ENCODE peak calls at places on chromosomes 3 and 15, in four cellular contexts. Z is K562, L is GM12891, K is GM12878. M is an unnamed sample.

GRCh38 chr15:63909819-63910437 is 76.2 kb upstream of the HERC1 start:
- DNase-seq in Z (no peak), L (no peak), K (no peak), M (no peak)

GRCh38 chr3:55190296-55190695 is 262.4 kb upstream of the LRTM1 start:
- DNase-seq in Z (no peak), L (no peak), K (no peak), M (no peak)

GRCh38 chr3:119294889-119295769 is 946 bp downstream of the ARHGAP31 start:
- DNase-seq in Z (no peak), L (no peak), K (no peak), M (no peak)

GRCh38 chr15:52078876-52079700 is 33.5 kb downstream of the BCL2L10 start:
- DNase-seq in Z (peak; percentile 72), L (peak; percentile 41), K (no peak), M (no peak)

GRCh38 chr3:155069729-155070128 is 10.4 kb upstream of the MME start:
- DNase-seq in Z (no peak), L (no peak), K (no peak), M (no peak)

GRCh38 chr3:72319202-72320095 is 528.8 kb downstream of the SHQ1 start:
- DNase-seq in Z (peak; percentile 48), L (no peak), K (no peak), M (no peak)

GRCh38 chr3:124995460-124995994 is 60.3 kb downstream of the HEG1 start:
- DNase-seq in Z (peak; percentile 8), L (peak; percentile 52), K (peak; percentile 20), M (peak; percentile 56)

GRCh38 chr3:147538034-147538433 is 128.9 kb downstream of the ZIC1 start:
- DNase-seq in Z (no peak), L (no peak), K (no peak), M (no peak)

GRCh38 chr15:27454281-27455060 is 483.5 kb downstream of the GABRG3 start:
- DNase-seq in Z (peak; percentile 33), L (no peak), K (no peak), M (no peak)

GRCh38 chr15:42719051-42719450 is 17.9 kb downstream of the CDAN1 start:
- DNase-seq in Z (no peak), L (no peak), K (no peak), M (no peak)

GRCh38 chr3:105022813-105023212 is 343.9 kb upstream of the ALCAM start:
- DNase-seq in Z (no peak), L (no peak), K (no peak), M (no peak)

GRCh38 chr15:63221346-63221745 is 31.9 kb downstream of the RAB8B start:
- DNase-seq in Z (no peak), L (no peak), K (no peak), M (no peak)

GRCh38 chr15:80208758-80209734 is 43.0 kb downstream of the CTXND1 start:
- DNase-seq in Z (no peak), L (no peak), K (no peak), M (no peak)

GRCh38 chr3:88219138-88219792 is 69.5 kb downstream of the C3orf38 start:
- DNase-seq in Z (no peak), L (peak; percentile 25), K (no peak), M (peak; percentile 47)

GRCh38 chr15:51162865-51163762 is 68.4 kb upstream of the TNFAIP8L3 start:
- DNase-seq in Z (peak; percentile 88), L (peak; percentile 68), K (peak; percentile 9), M (peak; percentile 55)

GRCh38 chr3:15576475-15576874 is 24.9 kb downstream of the HACL1 start:
- DNase-seq in Z (no peak), L (no peak), K (no peak), M (no peak)

GRCh38 chr15:42759093-42759492 is 22.2 kb upstream of the CDAN1 start:
- DNase-seq in Z (no peak), L (no peak), K (no peak), M (no peak)

GRCh38 chr3:187744169-187745151 is 808 bp downstream of the BCL6 start:
- DNase-seq in Z (peak; percentile 54), L (no peak), K (no peak), M (peak; percentile 35)

GRCh38 chr3:140768921-140769320 is 91.1 kb downstream of the TRIM42 start:
- DNase-seq in Z (no peak), L (no peak), K (no peak), M (no peak)

GRCh38 chr3:27666708-27667107 is 55.4 kb downstream of the EOMES start:
- DNase-seq in Z (no peak), L (no peak), K (no peak), M (peak; percentile 93)

GRCh38 chr15:92500023-92500630 is 106.4 kb downstream of the ST8SIA2 start:
- DNase-seq in Z (no peak), L (no peak), K (no peak), M (no peak)

GRCh38 chr3:180804871-180805430 is 107.5 kb upstream of the FXR1 start:
- DNase-seq in Z (no peak), L (no peak), K (no peak), M (no peak)

GRCh38 chr3:17431004-17431403 is 311.4 kb downstream of the TBC1D5 start:
- DNase-seq in Z (no peak), L (no peak), K (no peak), M (no peak)

GRCh38 chr3:42025388-42026138 is 63.7 kb upstream of the ULK4 start:
- DNase-seq in Z (peak; percentile 85), L (no peak), K (no peak), M (peak; percentile 80)

GRCh38 chr15:29570931-29571727 is 251.1 kb downstream of the TJP1 start:
- DNase-seq in Z (no peak), L (peak; percentile 22), K (no peak), M (no peak)

GRCh38 chr15:25775317-25775912 is 87.7 kb downstream of the ATP10A start:
- DNase-seq in Z (no peak), L (no peak), K (peak; percentile 40), M (no peak)

GRCh38 chr3:43629254-43629653 is 7.4 kb upstream of the ANO10 start:
- DNase-seq in Z (no peak), L (no peak), K (no peak), M (no peak)

GRCh38 chr3:188908002-188908850 is 263.5 kb upstream of the TPRG1 start:
- DNase-seq in Z (no peak), L (no peak), K (no peak), M (no peak)

GRCh38 chr15:40291088-40291574 is 8.3 kb upstream of the ANKRD63 start:
- DNase-seq in Z (peak; percentile 76), L (no peak), K (no peak), M (no peak)

GRCh38 chr15:69792823-69793222 is 304.9 kb downstream of the TLE3 start:
- DNase-seq in Z (no peak), L (no peak), K (no peak), M (no peak)

GRCh38 chr3:77682162-77682561 is 642.3 kb downstream of the ROBO2 start:
- DNase-seq in Z (no peak), L (no peak), K (no peak), M (no peak)

GRCh38 chr3:42023380-42023779 is 61.5 kb upstream of the ULK4 start:
- DNase-seq in Z (no peak), L (no peak), K (no peak), M (no peak)

GRCh38 chr15:43209059-43209824 is 11.6 kb downstream of the EPB42 start:
- DNase-seq in Z (peak; percentile 61), L (no peak), K (no peak), M (no peak)

GRCh38 chr15:25787855-25788521 is 75.1 kb downstream of the ATP10A start:
- DNase-seq in Z (no peak), L (no peak), K (no peak), M (no peak)

DNA sequence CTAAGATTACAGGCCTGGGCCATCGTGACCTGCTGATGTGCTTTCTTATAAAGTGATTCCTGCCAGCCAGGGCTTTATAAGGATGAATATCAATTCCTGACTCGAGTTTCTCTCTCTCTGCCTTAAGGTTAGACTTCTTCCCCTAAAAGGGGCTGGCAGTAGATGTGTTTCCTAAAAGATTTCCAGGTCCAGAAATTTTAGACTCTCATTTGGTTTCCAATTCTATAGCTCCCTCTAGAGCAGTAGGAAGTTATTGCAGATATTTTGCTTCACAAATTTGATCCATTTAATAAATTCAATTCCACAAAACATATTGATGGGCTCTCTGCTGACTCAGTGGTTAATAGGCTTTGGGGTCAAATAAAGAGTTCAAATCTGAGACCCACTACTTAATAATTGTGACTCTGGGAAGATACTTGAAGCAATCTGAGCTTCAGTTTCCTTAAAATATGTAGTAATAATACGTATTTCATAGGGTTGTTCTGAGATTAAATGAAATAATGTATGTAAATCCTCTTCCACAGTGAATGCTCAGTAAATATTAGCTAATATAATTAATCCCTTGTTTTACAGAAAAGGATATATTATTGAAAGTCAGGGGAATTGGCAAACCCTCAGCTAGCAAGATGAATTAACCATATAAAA is 2.1 kb downstream of the TRIM69 start:
- DNase-seq in Z (peak; percentile 29), L (no peak), K (no peak), M (no peak)
- TF ChIP-seq SPI1 in Z (no peak), L (no peak), K (no peak), M (no peak)

GRCh38 chr15:89749951-89750559 is 994 bp downstream of the MESP1 start:
- DNase-seq in Z (no peak), L (no peak), K (no peak), M (no peak)
- TF ChIP-seq SPI1 in Z (no peak), L (no peak), K (no peak), M (no peak)

GRCh38 chr3:9211155-9211950 is 38.1 kb downstream of the SRGAP3 start:
- DNase-seq in Z (no peak), L (no peak), K (no peak), M (no peak)
- TF ChIP-seq SPI1 in Z (no peak), L (no peak), K (no peak), M (no peak)

DNA sequence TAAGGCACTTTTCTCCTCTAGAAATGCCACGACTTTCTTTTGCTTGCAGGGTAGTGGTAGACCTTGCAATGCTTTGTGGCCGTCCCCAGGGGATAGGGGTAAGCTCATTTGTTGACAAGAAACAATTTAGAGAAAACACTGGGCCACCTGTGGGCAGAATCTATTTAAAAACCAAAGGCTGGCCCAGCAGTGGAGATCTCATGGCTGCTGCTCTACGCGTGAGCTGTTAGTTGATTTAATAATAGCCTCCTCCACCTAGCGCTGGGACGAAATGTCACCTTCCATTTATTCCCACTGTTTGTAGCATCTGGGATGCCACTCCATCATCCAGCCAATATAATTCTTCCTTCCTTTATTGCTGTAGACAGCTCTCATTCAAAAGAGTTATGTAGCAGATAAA is 64.7 kb upstream of the PFN2 start:
- DNase-seq in Z (no peak), L (no peak), K (no peak), M (no peak)
- TF ChIP-seq SPI1 in Z (no peak), L (no peak), K (no peak), M (no peak)

DNA sequence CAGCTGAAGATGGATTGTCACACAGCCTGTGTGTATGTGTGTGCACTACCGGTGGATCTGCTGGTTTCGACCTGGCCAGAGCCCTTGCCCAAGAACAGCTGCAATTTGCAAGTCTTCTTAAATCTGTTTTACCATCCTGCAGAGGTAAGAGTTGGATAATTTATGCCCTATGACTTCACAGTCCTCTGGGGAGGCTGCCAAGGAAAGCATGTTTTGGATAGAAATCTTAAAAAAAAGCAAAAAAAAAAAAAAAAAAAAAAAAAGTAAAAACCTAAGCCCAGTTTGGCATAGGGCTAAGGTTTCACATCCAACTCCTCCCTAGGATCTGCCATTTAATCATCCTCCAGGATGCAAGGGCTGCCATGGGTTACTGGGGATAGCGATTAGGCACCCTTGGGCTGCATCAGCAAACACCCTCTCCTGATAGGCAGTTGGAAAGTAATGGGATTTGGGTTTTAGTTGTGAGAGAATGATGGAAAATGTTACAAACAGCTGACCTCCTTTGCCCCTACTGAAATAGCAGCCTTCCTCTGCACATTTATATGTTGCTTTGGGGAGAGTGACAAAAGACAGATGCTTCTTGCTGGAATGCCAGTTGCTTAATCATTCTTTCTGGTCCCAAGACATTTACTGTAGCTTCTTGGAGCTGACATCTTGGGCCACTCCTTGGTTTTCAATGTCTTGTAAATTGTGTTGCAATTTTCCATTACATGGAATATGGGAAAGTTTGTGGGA is 35.3 kb downstream of the CD200R1L start:
- DNase-seq in Z (no peak), L (no peak), K (no peak), M (no peak)
- TF ChIP-seq SPI1 in Z (no peak), L (no peak), K (no peak), M (no peak)

M was measured in HL-60.